ENCODE peak calls at places on chromosome 20, in four cellular contexts. D is ovary, S is A549, X is aorta. A is an unnamed sample. For H3K9me3, the result is how much of the 10 kb centered on the place peaks cover.

GRCh38 chr20:59144179-59144830 is 19.3 kb upstream of the ZNF831 start:
- DNase-seq in D (no peak), S (no peak), X (no peak), A (no peak)

GRCh38 chr20:46979603-46980241 is 85.1 kb downstream of the EYA2 start:
- DNase-seq in D (no peak), S (no peak), X (no peak), A (no peak)

GRCh38 chr20:723756-724155 is 44.5 kb downstream of the SLC52A3 start:
- DNase-seq in D (no peak), S (no peak), X (peak), A (no peak)

GRCh38 chr20:18272451-18272850 is 15.9 kb upstream of the ZNF133 start:
- DNase-seq in D (no peak), S (peak), X (no peak), A (no peak)

GRCh38 chr20:49915118-49915379 is 280 bp downstream of the SPATA2 start:
- DNase-seq in D (no peak), S (no peak), X (no peak), A (no peak)

GRCh38 chr20:15012551-15012950 is 675.1 kb upstream of the FLRT3 start:
- DNase-seq in D (no peak), S (no peak), X (no peak), A (no peak)

GRCh38 chr20:6360766-6361165 is 237.9 kb upstream of the FERMT1 start:
- DNase-seq in D (no peak), S (no peak), X (no peak), A (no peak)

GRCh38 chr20:30167540-30167939 is 1089.9 kb upstream of the DEFB115 start:
- DNase-seq in D (no peak), S (no peak), X (no peak), A (no peak)

GRCh38 chr20:2101057-2101934 is at the start of gene STK35:
- DNase-seq in D (peak), S (peak), X (peak), A (no peak)

DNA sequence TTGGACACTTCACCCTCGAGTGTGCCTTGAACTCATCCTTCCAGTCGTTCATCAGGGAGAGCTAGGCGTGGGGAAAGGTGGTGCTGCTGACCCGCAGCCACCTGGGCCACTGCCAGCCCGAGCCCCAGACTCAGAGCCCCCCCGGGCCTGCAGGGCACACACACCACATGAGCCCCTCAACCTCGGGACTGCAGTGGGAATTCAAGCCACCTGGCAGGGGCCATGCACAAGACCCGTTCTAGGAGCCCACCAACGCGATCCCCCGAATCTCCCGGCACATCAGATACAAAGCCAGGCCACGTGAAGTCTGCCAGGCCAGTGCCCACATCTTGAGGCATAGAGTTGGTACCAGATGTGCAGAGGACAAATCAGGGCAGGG is 2.8 kb downstream of the ZNF512B start:
- DNase-seq in D (no peak), S (no peak), X (peak), A (no peak)
- H3K9me3 ChIP-seq in D (under half), S (under half), X (under half), A (under half)

GRCh38 chr20:39632757-39633156 is 670.6 kb downstream of the DHX35 start:
- DNase-seq in D (no peak), S (no peak), X (no peak), A (no peak)

GRCh38 chr20:39627765-39628164 is 665.6 kb downstream of the DHX35 start:
- DNase-seq in D (no peak), S (no peak), X (no peak), A (no peak)

GRCh38 chr20:39632176-39632575 is 670.0 kb downstream of the DHX35 start:
- DNase-seq in D (no peak), S (no peak), X (no peak), A (no peak)

GRCh38 chr20:39631557-39631956 is 669.4 kb downstream of the DHX35 start:
- DNase-seq in D (no peak), S (no peak), X (no peak), A (no peak)

DNA sequence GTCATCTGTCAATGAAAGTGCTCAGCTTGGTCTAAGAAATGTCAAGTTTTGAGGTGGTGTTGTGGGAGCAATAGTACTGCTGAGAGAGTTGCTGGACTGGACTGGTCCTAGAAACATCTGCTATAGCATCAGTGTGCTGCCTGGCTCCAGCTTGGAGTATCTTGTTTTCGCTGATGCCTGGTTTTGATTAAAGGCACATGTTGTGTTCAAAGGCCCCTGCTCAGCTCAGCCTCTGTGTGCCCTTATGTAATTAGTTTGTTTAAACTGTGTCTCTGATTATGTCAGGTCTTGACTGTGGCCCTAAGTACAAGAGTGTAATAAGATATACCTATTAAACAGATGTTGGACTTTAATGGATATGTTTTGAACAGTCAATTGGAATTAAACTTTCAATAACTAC is 668.1 kb downstream of the DHX35 start:
- DNase-seq in D (no peak), S (no peak), X (no peak), A (no peak)
- H3K9me3 ChIP-seq in D (under half), S (under half), X (under half), A (under half)

GRCh38 chr20:24896984-24897383 is 52.1 kb upstream of the CST7 start:
- DNase-seq in D (no peak), S (no peak), X (no peak), A (no peak)
- H3K9me3 ChIP-seq in D (under half), S (under half), X (under half), A (under half)

DNA sequence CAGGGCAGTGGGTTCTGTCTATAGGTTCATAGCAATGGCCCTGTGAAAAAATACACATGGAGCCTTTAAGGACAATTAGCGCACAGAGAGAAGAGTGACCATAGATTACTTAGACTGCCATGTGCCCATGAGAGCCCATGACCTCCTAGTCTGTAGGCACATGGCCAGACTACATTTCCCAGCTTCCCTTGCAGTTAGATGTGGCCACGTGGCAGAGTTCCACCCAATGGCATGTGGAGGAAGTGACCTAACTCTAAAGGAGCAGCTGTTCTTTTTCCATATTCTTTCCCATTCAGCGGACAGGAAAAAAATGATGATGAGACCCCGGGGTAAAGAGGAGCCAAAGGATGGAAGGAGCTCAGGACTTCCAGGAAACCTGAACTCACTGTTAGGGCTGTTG is 116.7 kb downstream of the CBLN4 start:
- DNase-seq in D (no peak), S (peak), X (no peak), A (no peak)
- H3K9me3 ChIP-seq in D (under half), S (under half), X (under half), A (under half)

GRCh38 chr20:39775110-39775509 is 813.0 kb downstream of the DHX35 start:
- DNase-seq in D (no peak), S (no peak), X (peak), A (no peak)

GRCh38 chr20:39777610-39778009 is 815.5 kb downstream of the DHX35 start:
- DNase-seq in D (no peak), S (no peak), X (no peak), A (no peak)

GRCh38 chr20:39778431-39778830 is 816.3 kb downstream of the DHX35 start:
- DNase-seq in D (no peak), S (no peak), X (no peak), A (no peak)

GRCh38 chr20:39773380-39774000 is 811.3 kb downstream of the DHX35 start:
- DNase-seq in D (no peak), S (no peak), X (no peak), A (no peak)

GRCh38 chr20:39778847-39779641 is 816.9 kb downstream of the DHX35 start:
- DNase-seq in D (no peak), S (no peak), X (no peak), A (no peak)
- H3K9me3 ChIP-seq in D (under half), S (under half), X (under half), A (under half)